ENCODE peak calls at places on chromosomes 16 and 17, in six cellular contexts. K, G, W, Z, Q and H are unnamed samples.

GRCh38 chr17:56679148-56679766 is 85.8 kb downstream of the NOG start:
- DNase-seq in K (no peak), G (no peak), Z (peak), W (no peak), Q (peak), H (no peak)

GRCh38 chr16:46853713-46854443 is 22.9 kb upstream of the C16orf87 start:
- DNase-seq in W (no peak), K (no peak), G (no peak), Q (peak), Z (peak), H (no peak)

GRCh38 chr16:76193851-76194620 is 83.2 kb upstream of the CNTNAP4 start:
- DNase-seq in Q (peak), G (no peak), W (no peak), Z (no peak), K (no peak), H (no peak)

GRCh38 chr17:38451840-38452529 is 23.7 kb downstream of the ARHGAP23 start:
- DNase-seq in W (peak), Q (peak), K (no peak), G (peak), Z (peak), H (no peak)

GRCh38 chr17:3944485-3945388 is 19.5 kb downstream of the ATP2A3 start:
- DNase-seq in W (no peak), K (no peak), Q (peak), G (no peak), Z (peak), H (no peak)

GRCh38 chr16:69804283-69804682 is 42.2 kb downstream of the WWP2 start:
- DNase-seq in Q (no peak), W (no peak), K (no peak), Z (no peak), G (no peak), H (no peak)

GRCh38 chr16:86252596-86252995 is 257.7 kb upstream of the FOXF1 start:
- DNase-seq in G (no peak), W (no peak), K (no peak), Z (peak), Q (peak), H (peak)

GRCh38 chr16:68365167-68365817 is 54.5 kb downstream of the PRMT7 start:
- DNase-seq in K (no peak), Q (no peak), G (no peak), Z (no peak), W (no peak), H (no peak)

GRCh38 chr16:24855678-24856077 is 9.9 kb downstream of the SLC5A11 start:
- DNase-seq in G (no peak), K (no peak), W (no peak), Q (no peak), Z (no peak), H (no peak)

GRCh38 chr17:64540118-64540776 is 33.5 kb downstream of the CEP95 start:
- DNase-seq in W (no peak), Z (no peak), G (no peak), K (no peak), Q (no peak), H (no peak)

GRCh38 chr17:36703860-36704266 is 102.5 kb downstream of the MRM1 start:
- DNase-seq in Z (peak), W (no peak), K (no peak), G (no peak), Q (peak), H (no peak)

GRCh38 chr17:16352303-16352837 is 899 bp downstream of the CENPV start:
- DNase-seq in Z (peak), G (no peak), W (no peak), K (no peak), Q (peak), H (no peak)

GRCh38 chr17:55398689-55399088 is 22.9 kb downstream of the MMD start:
- DNase-seq in K (no peak), W (no peak), Q (no peak), G (no peak), Z (no peak), H (no peak)

GRCh38 chr16:9763505-9763904 is 418.7 kb downstream of the GRIN2A start:
- DNase-seq in W (no peak), G (no peak), Z (no peak), K (no peak), Q (no peak), H (no peak)

GRCh38 chr17:19426631-19427030 is 15.6 kb downstream of the RNF112 start:
- DNase-seq in W (no peak), K (no peak), Z (no peak), G (no peak), Q (no peak), H (no peak)

GRCh38 chr17:7992924-7993323 is 9.5 kb upstream of the GUCY2D start:
- DNase-seq in Z (no peak), W (no peak), K (no peak), Q (no peak), G (no peak), H (no peak)

GRCh38 chr17:7992516-7992915 is 9.9 kb upstream of the GUCY2D start:
- DNase-seq in K (no peak), G (no peak), Q (peak), Z (no peak), W (no peak), H (no peak)

GRCh38 chr17:7993972-7994589 is 8.3 kb upstream of the GUCY2D start:
- DNase-seq in G (no peak), K (no peak), Z (no peak), Q (no peak), W (no peak), H (no peak)

GRCh38 chr17:8001976-8002645 is at the start of gene GUCY2D:
- DNase-seq in K (no peak), W (no peak), Z (no peak), Q (no peak), G (no peak), H (no peak)

GRCh38 chr17:7997186-7997585 is 5.2 kb upstream of the GUCY2D start:
- DNase-seq in Q (peak), Z (no peak), W (no peak), K (no peak), G (no peak), H (no peak)
- TF ChIP-seq CTCF in Q (peak), Z (peak), W (peak), K (peak), G (peak), H (no peak)

GRCh38 chr16:79593754-79594153 is 6.8 kb downstream of the MAF start:
- DNase-seq in Z (no peak), K (no peak), G (no peak), W (no peak), Q (no peak), H (no peak)

GRCh38 chr16:79593074-79593531 is 7.4 kb downstream of the MAF start:
- DNase-seq in Z (no peak), Q (no peak), K (no peak), W (no peak), G (no peak), H (no peak)

GRCh38 chr16:79589495-79590134 is 10.9 kb downstream of the MAF start:
- DNase-seq in G (no peak), W (no peak), Z (no peak), K (no peak), Q (no peak), H (no peak)

GRCh38 chr16:79595261-79595660 is 5.3 kb downstream of the MAF start:
- DNase-seq in K (no peak), W (no peak), Q (no peak), Z (no peak), G (no peak), H (no peak)

DNA sequence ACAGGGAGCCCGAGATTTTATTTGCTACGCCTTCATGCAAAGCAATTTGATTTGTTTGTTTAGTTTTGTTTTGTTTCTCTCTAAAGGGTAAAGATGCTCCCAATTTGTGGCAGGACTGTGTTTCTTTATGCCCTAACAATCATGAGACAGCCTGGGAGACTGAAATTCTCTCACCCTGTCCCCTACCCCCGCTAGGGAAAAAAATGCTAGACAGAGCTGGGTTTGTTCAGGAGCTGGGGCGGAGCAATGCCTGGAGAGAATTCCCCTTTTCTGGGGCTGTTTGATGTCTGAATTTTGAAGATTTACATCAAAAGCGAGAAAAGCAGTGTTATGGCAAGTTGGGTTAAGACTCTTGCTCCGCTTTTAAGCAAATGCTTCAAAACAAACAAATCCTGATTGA is 8.4 kb downstream of the MAF start:
- DNase-seq in K (no peak), Z (no peak), G (no peak), Q (no peak), W (no peak), H (no peak)
- TF ChIP-seq CTCF in K (no peak), Z (no peak), G (no peak), Q (no peak), W (no peak), H (no peak)

DNA sequence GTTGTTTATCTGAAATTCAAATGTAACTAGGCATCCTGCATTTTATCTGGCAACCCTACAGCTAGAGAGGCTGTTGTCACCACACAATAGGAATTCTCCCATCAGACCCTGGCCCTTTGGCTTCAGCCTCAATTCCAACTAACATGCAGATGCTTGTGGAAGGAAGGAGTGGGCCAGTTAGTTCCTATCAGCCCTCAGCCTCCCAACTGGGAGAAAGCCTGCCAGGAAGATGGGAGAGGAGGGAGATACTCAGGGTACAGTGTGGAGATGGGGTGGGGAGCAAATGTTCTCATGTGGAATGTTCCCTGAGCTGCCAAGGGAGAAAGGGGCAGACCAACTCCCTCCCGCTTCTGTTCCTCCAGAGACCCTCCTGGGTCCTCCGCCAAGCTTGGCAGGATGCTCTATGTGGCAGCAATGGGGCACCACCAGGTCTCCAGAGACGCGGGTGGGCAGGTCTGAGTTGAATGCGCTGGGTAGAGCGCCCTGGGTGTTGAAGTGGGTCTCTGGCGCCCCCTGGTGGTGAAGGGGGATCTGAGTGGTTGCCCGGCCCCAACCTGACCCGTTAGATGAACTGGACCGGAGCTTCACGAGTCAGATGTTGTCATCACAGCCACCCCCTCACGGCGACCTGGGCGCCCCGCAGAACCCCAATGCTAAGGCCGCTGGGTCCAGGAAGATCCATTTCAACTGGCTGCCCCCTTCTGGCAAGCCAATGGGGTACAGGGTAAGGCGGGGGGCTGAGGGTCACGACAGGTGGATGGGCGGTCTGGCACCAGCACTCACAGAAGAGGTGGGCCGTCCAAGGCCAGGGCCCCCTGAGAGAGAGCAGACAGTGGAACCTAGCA is 15.2 kb downstream of the GALK1 start:
- DNase-seq in G (no peak), K (no peak), Z (peak), Q (peak), W (no peak), H (no peak)
- TF ChIP-seq CTCF in G (peak), K (peak), Z (peak), Q (peak), W (peak), H (peak)

GRCh38 chr17:49514374-49514738 is 19.3 kb downstream of the NGFR start:
- DNase-seq in Q (no peak), W (no peak), K (no peak), Z (no peak), G (no peak), H (no peak)
- TF ChIP-seq CTCF in Q (peak), W (peak), K (peak), Z (no peak), G (peak), H (no peak)

DNA sequence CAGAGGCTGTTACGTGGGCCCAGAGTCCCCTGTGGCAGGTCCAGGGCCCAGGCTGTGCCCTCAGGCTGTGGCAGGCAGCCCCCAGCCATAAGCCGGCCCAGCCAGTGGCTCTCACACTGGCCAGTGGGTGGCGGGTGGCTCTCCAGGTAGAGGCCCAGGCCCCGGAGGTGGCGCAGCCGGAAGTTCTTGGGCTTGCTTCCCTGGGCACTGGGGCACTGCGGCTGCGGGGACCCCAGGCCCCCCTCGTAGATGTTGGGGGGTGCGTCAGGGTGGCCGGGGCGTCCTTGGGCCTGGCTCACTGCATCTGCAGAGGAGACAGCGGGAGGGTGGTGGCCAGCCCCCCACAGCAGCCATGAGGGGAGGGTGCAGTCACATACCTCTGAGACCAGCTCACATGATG is 715 bp downstream of the C16orf90 start:
- DNase-seq in K (no peak), Z (no peak), W (no peak), G (no peak), Q (no peak), H (no peak)
- TF ChIP-seq CTCF in K (no peak), Z (no peak), W (no peak), G (no peak), Q (no peak), H (no peak)

GRCh38 chr16:30957456-30958163 is at the start of gene SETD1A:
- DNase-seq in W (peak), K (peak), Z (peak), G (peak), Q (peak), H (no peak)

GRCh38 chr16:30958164-30959083 is 870 bp downstream of the SETD1A start:
- DNase-seq in Z (no peak), K (no peak), Q (peak), W (no peak), G (no peak), H (no peak)

GRCh38 chr16:30954993-30955392 is 2.6 kb upstream of the SETD1A start:
- DNase-seq in Q (no peak), K (no peak), G (no peak), W (no peak), Z (no peak), H (no peak)

GRCh38 chr16:30953511-30954124 is 3.9 kb upstream of the SETD1A start:
- DNase-seq in Q (peak), Z (peak), G (no peak), W (peak), K (peak), H (no peak)

GRCh38 chr16:30956601-30957455 is 726 bp upstream of the SETD1A start:
- DNase-seq in Z (peak), W (peak), K (no peak), Q (peak), G (no peak), H (no peak)
- TF ChIP-seq CTCF in Z (no peak), W (peak), K (peak), Q (peak), G (peak), H (no peak)